ENCODE peak calls at places on chromosomes 2 and 18, in nine cellular contexts. D is tibial artery, G is psoas muscle, X is cardiac fibroblast, V is gastrocnemius medialis, Z is GM12865, O is endothelial cell of umbilical vein, E is fibroblast of mammary gland, S is fibroblast of pulmonary artery. A is an unnamed sample.

GRCh38 chr2:240780023-240780831 is 39.8 kb downstream of the KIF1A start:
- DNase-seq in V (no peak), D (no peak), X (no peak), G (no peak), S (peak; percentile 13), E (no peak), O (no peak), Z (no peak), A (no peak)

GRCh38 chr2:179130560-179130959 is 80.6 kb upstream of the CCDC141 start:
- DNase-seq in E (no peak), G (no peak), Z (no peak), D (no peak), V (no peak), X (no peak), S (no peak), O (no peak), A (no peak)

GRCh38 chr2:127064642-127065250 is 42.2 kb downstream of the BIN1 start:
- DNase-seq in O (peak; percentile 98), E (peak; percentile 97), S (peak; percentile 92), V (peak; percentile 96), X (peak; percentile 97), D (peak; percentile 97), Z (peak; percentile 80), G (peak; percentile 97), A (peak; percentile 87)

GRCh38 chr18:80246656-80247402 is 485 bp downstream of the PARD6G start:
- DNase-seq in V (no peak), S (no peak), G (peak; percentile 30), D (no peak), O (peak; percentile 16), E (no peak), X (peak; percentile 21), Z (no peak), A (no peak)

GRCh38 chr18:39421319-39421718 is 1855.7 kb upstream of the CELF4 start:
- DNase-seq in G (no peak), X (no peak), D (no peak), S (no peak), V (no peak), Z (no peak), E (peak; percentile 8), O (no peak), A (no peak)

GRCh38 chr2:118969025-118969733 is 27.2 kb downstream of the MARCO start:
- DNase-seq in X (no peak), Z (no peak), E (peak; percentile 56), O (no peak), S (no peak), D (no peak), V (no peak), G (no peak), A (no peak)

GRCh38 chr2:118844261-118845004 is 3.0 kb downstream of the EN1 start:
- DNase-seq in Z (no peak), E (peak; percentile 62), G (no peak), S (no peak), X (no peak), O (no peak), V (no peak), D (no peak), A (no peak)

GRCh38 chr2:23761638-23762037 is 165.3 kb downstream of the ATAD2B start:
- DNase-seq in O (no peak), X (peak; percentile 37), V (no peak), Z (no peak), G (no peak), S (peak; percentile 18), E (no peak), D (no peak), A (no peak)

GRCh38 chr2:223055836-223056235 is 3.8 kb downstream of the KCNE4 start:
- DNase-seq in E (peak; percentile 40), O (no peak), G (peak; percentile 15), D (no peak), S (no peak), Z (no peak), V (no peak), X (peak; percentile 31), A (no peak)

GRCh38 chr2:228094377-228094921 is 87.0 kb downstream of the SPHKAP start:
- DNase-seq in G (no peak), V (no peak), D (no peak), E (peak; percentile 22), O (no peak), S (no peak), Z (no peak), X (peak; percentile 20), A (no peak)

GRCh38 chr2:37586663-37587409 is 84.6 kb downstream of the CDC42EP3 start:
- DNase-seq in S (no peak), V (no peak), E (no peak), D (no peak), Z (peak; percentile 33), X (no peak), O (no peak), G (no peak), A (no peak)

GRCh38 chr2:238151205-238151604 is 7.6 kb upstream of the ERFE start:
- DNase-seq in S (no peak), D (no peak), G (no peak), X (no peak), Z (no peak), V (no peak), E (no peak), O (no peak), A (no peak)

GRCh38 chr2:133817680-133818566 is 249.7 kb upstream of the NCKAP5 start:
- DNase-seq in S (peak; percentile 96), Z (no peak), E (peak; percentile 89), O (peak; percentile 98), X (peak; percentile 98), D (no peak), G (no peak), V (no peak), A (peak; percentile 54)

GRCh38 chr2:189959450-189959849 is 103.1 kb downstream of the MSTN start:
- DNase-seq in O (no peak), Z (no peak), V (no peak), E (no peak), D (no peak), S (no peak), X (no peak), G (no peak), A (no peak)

GRCh38 chr18:79586436-79587297 is 92.9 kb upstream of the CTDP1 start:
- DNase-seq in V (no peak), Z (no peak), O (no peak), G (no peak), X (no peak), E (no peak), S (no peak), D (peak; percentile 59), A (no peak)

GRCh38 chr2:152326710-152327109 is 8.3 kb upstream of the FMNL2 start:
- DNase-seq in V (no peak), D (no peak), O (no peak), E (no peak), Z (no peak), G (no peak), X (no peak), S (no peak), A (no peak)

GRCh38 chr2:96091711-96092579 is 24.4 kb downstream of the ADRA2B start:
- DNase-seq in X (no peak), D (no peak), G (no peak), V (no peak), Z (no peak), E (no peak), S (no peak), O (no peak), A (no peak)

GRCh38 chr2:112065966-112066365 is 10.9 kb downstream of the TMEM87B start:
- DNase-seq in G (no peak), V (no peak), S (peak; percentile 68), O (peak; percentile 35), Z (no peak), E (peak; percentile 68), X (peak; percentile 76), D (no peak), A (no peak)

GRCh38 chr2:208208335-208209085 is 18.7 kb upstream of the C2orf80 start:
- DNase-seq in G (no peak), X (no peak), V (no peak), O (no peak), E (no peak), S (no peak), Z (no peak), D (no peak), A (no peak)
- H3K4me3 ChIP-seq in G (no peak overlapping the region), X (no peak overlapping the region), V (no peak overlapping the region), O (no peak overlapping the region), E (no peak overlapping the region), S (no peak overlapping the region), Z (no peak overlapping the region), D (no peak overlapping the region), A (no peak overlapping the region)

GRCh38 chr2:29238497-29238896 is 123.3 kb downstream of the CLIP4 start:
- DNase-seq in Z (peak; percentile 41), O (peak; percentile 23), E (peak; percentile 40), D (peak; percentile 12), S (peak; percentile 45), G (no peak), V (no peak), X (peak; percentile 55), A (no peak)
- TF ChIP-seq CTCF in Z (peak; percentile 77), O (peak; percentile 77), E (peak; percentile 73), D (no peak), S (peak; percentile 78), G (peak; percentile 31), V (peak; percentile 15), X (peak; percentile 97), A (peak; percentile 89)

GRCh38 chr2:208358758-208359631 is 47.6 kb upstream of the PTH2R start:
- DNase-seq in S (peak; percentile 34), D (no peak), G (no peak), X (no peak), O (no peak), V (no peak), Z (no peak), E (peak; percentile 86), A (no peak)

GRCh38 chr2:208354964-208355381 is 51.6 kb upstream of the PTH2R start:
- DNase-seq in X (no peak), S (no peak), Z (no peak), E (no peak), V (no peak), G (no peak), O (no peak), D (no peak), A (no peak)

GRCh38 chr2:208359632-208359986 is 47.0 kb upstream of the PTH2R start:
- DNase-seq in Z (no peak), D (no peak), E (no peak), G (no peak), S (no peak), V (no peak), O (no peak), X (no peak), A (no peak)

GRCh38 chr2:208360259-208361076 is 46.1 kb upstream of the PTH2R start:
- DNase-seq in G (peak; percentile 17), V (no peak), S (no peak), O (no peak), Z (no peak), X (no peak), D (no peak), E (no peak), A (no peak)

GRCh38 chr2:208356846-208357574 is 49.6 kb upstream of the PTH2R start:
- DNase-seq in D (no peak), G (no peak), O (no peak), X (peak; percentile 35), V (no peak), S (no peak), Z (no peak), E (peak; percentile 31), A (no peak)
- H3K4me3 ChIP-seq in D (no peak overlapping the region), G (no peak overlapping the region), O (no peak overlapping the region), X (no peak overlapping the region), V (no peak overlapping the region), S (no peak overlapping the region), Z (no peak overlapping the region), E (no peak overlapping the region), A (no peak overlapping the region)

DNA sequence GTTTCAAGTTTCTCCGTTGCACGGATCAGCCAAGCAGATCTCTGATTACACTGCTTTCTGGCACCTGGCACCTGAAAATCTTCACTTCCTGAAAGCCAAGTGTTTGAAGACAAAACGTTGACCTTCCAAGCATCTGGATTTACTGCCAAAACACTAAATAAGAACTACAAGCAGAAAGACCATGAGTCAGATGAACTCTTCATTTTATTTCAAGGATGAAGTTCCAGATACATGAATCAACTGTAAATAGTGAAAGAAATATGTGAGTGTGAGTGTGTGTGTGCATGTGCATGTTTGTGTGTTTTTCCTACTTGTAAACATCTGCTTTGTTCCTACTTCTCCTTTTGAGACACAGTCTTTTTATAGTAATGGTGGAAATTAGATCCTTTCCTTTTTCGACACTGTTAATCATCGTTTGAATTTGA is 60.0 kb upstream of the DTNA start:
- DNase-seq in X (peak; percentile 67), Z (no peak), O (peak; percentile 5), D (no peak), S (peak; percentile 38), V (peak; percentile 51), E (peak; percentile 83), G (no peak), A (no peak)
- TF ChIP-seq CTCF in X (no peak), Z (no peak), O (no peak), D (no peak), S (no peak), V (no peak), E (no peak), G (no peak), A (no peak)